ENCODE peak calls at places on chromosomes 3 and 15, in four cellular contexts. U is PC-3, A is uterus, M is brain microvascular endothelial cell. P is an unnamed sample. For H3K27me3 and H3K36me3, the result is how much of the 10 kb centered on the place peaks cover.

GRCh38 chr3:3015472-3016089 is 94.6 kb downstream of the IL5RA start:
- DNase-seq in U (peak), A (no peak), M (no peak), P (peak)

GRCh38 chr3:48709051-48709461 is 8.0 kb downstream of the IP6K2 start:
- DNase-seq in U (peak), A (no peak), M (no peak), P (peak)

GRCh38 chr15:82047493-82048446 is 2.0 kb upstream of the MEX3B start:
- DNase-seq in U (no peak), A (no peak), M (no peak), P (no peak)

GRCh38 chr15:59276225-59277178 is 69.9 kb downstream of the LDHAL6B start:
- DNase-seq in U (peak), A (no peak), M (no peak), P (no peak)

GRCh38 chr3:61200255-61200654 is 51.0 kb downstream of the FHIT start:
- DNase-seq in U (no peak), A (no peak), M (no peak), P (no peak)

GRCh38 chr3:17258823-17259436 is 374.2 kb downstream of the PLCL2 start:
- DNase-seq in U (peak), A (no peak), M (no peak), P (no peak)

GRCh38 chr15:85168642-85169173 is 187.1 kb downstream of the PDE8A start:
- DNase-seq in U (peak), A (no peak), M (peak), P (peak)

GRCh38 chr3:192570757-192571156 is 156.6 kb downstream of the FGF12 start:
- DNase-seq in U (peak), A (no peak), M (no peak), P (no peak)

GRCh38 chr3:159246385-159246784 is 444.5 kb downstream of the MFSD1 start:
- DNase-seq in U (peak), A (no peak), M (no peak), P (no peak)

GRCh38 chr15:57727031-57727430 is 20.5 kb downstream of the POLR2M start:
- DNase-seq in U (no peak), A (no peak), M (no peak), P (peak)

GRCh38 chr15:41607033-41607432 is 48.0 kb downstream of the TYRO3 start:
- DNase-seq in U (peak), A (no peak), M (peak), P (no peak)

GRCh38 chr3:141425523-141426233 is 57.4 kb downstream of the ZBTB38 start:
- DNase-seq in U (no peak), A (no peak), M (no peak), P (no peak)

GRCh38 chr3:15673536-15673935 is 72.0 kb downstream of the BTD start:
- DNase-seq in U (no peak), A (no peak), M (no peak), P (no peak)

GRCh38 chr3:156685198-156685597 is 10.8 kb downstream of the TIPARP start:
- DNase-seq in U (no peak), A (no peak), M (no peak), P (no peak)

GRCh38 chr15:65870889-65871533 is 1.7 kb downstream of the RAB11A start:
- DNase-seq in U (peak), A (no peak), M (peak), P (no peak)

GRCh38 chr3:30538787-30539186 is 67.6 kb upstream of the TGFBR2 start:
- DNase-seq in U (peak), A (no peak), M (peak), P (no peak)

GRCh38 chr3:70400194-70400593 is 87.8 kb upstream of the MDFIC2 start:
- DNase-seq in U (no peak), A (no peak), M (no peak), P (no peak)

GRCh38 chr3:39166134-39166710 is 12.8 kb upstream of the CSRNP1 start:
- DNase-seq in U (peak), A (no peak), M (peak), P (no peak)

GRCh38 chr15:66823601-66824000 is 121.6 kb downstream of the SMAD6 start:
- DNase-seq in U (no peak), A (no peak), M (no peak), P (no peak)

GRCh38 chr3:125481786-125482185 is 38.2 kb downstream of the SNX4 start:
- DNase-seq in U (no peak), A (no peak), M (no peak), P (no peak)

DNA sequence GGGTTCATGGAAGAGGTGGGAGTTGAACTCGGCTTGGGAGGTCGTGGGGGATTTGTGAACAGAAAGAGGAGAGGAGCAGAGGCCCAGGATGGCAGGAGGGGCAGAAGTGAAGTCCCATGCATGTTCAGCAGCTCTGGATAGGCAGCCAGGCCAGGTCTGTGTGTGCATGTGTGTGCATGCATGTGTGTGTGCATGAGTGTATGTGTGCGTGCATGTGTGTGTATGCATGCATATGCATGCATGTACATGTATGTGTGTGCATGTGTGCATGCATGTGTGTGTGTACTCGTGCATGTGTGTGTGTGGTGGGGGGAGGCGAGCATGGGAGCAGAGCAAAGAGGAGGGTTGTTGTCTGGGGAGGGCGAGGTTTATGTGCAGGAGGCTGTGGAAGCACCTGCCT is 178.4 kb downstream of the RPLP1 start:
- DNase-seq in U (no peak), A (no peak), M (no peak), P (no peak)
- H3K27me3 ChIP-seq in U (half or more), A (under half), M (under half), P (under half)

DNA sequence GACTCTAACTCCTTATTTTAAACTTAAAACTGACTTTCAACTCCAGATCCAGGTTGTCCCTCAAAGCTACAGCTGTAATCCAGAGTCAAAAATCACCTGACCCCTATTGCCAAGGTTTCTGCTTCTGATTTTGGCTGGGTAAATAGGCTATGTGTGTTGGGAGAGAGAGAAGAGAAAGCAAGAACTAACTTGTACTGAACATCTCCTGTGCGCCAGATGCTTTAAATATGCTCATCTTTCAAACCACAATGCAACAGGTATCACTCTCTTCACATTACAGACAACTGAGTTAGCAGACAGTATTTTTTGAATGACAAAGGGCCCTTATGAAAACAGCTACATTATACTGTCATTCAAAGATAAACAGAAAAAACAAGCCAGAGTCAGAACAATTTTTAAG is 7.0 kb downstream of the WWTR1 start:
- DNase-seq in U (no peak), A (no peak), M (no peak), P (no peak)
- H3K36me3 ChIP-seq in U (half or more), A (under half), M (half or more), P (under half)

DNA sequence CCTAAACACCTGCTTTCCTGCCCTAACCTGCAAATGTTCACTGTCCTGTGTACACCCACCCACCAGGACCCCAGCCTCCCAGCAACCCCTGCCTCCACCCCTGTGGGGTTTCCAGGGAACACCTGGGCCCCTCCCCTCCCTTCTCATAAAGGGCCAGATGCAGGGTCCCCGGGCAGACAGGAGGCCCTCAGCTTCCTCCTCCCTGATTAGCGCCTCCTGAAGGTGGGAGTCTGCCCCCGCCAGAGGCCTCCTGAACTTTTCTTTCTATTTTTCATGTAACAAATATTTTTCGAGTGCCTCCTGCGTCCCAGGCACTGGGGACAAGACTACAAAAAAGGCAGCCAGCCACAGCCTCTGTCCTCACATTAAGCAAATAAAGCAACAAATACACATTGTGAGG is 135.4 kb upstream of the LINGO1 start:
- DNase-seq in U (no peak), A (no peak), M (no peak), P (no peak)
- H3K27me3 ChIP-seq in U (under half), A (under half), M (under half), P (under half)

DNA sequence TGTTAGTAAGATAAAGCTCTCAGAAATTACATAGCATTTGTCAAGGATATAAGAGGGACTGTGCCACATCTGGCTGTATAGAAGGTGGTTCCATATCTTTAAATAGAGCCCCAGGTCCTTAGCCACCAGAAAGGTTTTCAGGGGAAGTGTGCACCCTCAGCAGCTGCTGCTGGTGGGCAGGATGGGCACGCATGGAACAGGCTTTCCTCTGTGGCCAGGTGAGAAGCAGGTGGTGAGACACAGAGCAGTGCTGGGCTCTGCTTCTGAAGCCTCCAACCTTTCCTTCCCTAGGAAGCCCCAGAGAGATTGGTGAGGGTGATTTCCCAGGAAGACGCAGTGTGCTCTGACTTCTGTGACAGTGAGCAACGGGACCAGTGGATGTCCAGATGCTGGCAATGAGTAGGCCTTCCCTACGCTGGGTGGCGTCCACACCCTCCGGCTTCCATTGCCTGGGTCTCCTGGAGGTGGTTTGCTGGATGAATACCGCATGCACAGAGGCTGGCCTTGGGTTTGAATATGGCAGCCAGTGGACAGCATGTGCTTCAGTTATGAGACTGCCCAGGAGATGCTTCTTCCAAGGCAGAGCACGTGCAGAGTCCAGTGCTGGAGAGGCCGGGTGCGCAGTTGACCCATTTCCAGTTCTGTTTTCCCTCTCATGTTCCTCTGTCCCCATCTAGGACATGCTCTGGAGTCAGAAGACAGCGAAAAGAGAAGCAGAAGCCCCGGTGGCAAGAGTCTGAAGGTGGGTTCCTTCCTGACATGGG is 52.7 kb upstream of the POLG start:
- DNase-seq in U (no peak), A (no peak), M (no peak), P (no peak)
- H3K36me3 ChIP-seq in U (under half), A (under half), M (under half), P (under half)

GRCh38 chr3:101271728-101272127 is 48.6 kb downstream of the IMPG2 start:
- DNase-seq in U (no peak), A (no peak), M (no peak), P (no peak)
- H3K27me3 ChIP-seq in U (under half), A (under half), M (under half), P (under half)

GRCh38 chr3:100737334-100737733 is 28.0 kb downstream of the TFG start:
- DNase-seq in U (peak), A (no peak), M (peak), P (no peak)
- H3K36me3 ChIP-seq in U (half or more), A (under half), M (half or more), P (under half)

DNA sequence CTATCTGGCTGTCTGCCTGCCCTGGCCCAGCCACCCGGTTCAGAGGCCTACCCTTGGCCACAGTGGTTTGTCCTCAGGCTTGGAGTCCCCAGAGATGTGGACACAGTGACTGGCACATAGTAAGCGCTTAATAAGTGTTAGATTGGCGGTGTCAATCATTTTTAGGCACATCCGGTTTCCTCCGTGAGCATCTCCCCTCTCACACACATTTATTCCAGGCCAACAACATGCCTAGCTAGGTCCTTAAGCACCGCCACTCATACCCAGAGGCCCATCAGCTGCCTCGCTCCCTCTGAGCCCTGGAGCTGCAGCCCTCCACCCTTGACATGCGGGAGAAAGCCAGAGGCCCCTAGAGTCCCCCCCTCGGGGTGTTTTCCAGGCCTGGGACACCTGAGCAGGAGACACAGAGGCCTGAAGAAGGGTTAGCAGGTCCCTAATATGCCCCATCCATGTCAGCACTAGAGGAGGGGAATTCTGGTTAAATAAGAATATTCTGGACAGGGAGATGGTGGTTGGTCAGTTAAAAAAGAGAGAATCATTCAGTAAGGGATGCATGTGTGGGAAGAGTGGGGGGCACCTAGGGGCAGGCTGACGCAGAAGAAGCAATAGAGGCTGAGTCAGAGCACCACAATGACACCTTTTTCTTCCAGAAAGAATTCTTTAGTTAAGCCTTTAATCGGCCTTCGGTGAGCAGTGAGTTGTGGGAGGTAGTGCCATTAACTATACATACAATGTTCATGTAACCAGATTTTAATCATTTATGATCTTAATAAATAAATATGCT is 22.3 kb downstream of the NR2F2 start:
- DNase-seq in U (no peak), A (no peak), M (peak), P (no peak)
- H3K27me3 ChIP-seq in U (under half), A (under half), M (under half), P (under half)

DNA sequence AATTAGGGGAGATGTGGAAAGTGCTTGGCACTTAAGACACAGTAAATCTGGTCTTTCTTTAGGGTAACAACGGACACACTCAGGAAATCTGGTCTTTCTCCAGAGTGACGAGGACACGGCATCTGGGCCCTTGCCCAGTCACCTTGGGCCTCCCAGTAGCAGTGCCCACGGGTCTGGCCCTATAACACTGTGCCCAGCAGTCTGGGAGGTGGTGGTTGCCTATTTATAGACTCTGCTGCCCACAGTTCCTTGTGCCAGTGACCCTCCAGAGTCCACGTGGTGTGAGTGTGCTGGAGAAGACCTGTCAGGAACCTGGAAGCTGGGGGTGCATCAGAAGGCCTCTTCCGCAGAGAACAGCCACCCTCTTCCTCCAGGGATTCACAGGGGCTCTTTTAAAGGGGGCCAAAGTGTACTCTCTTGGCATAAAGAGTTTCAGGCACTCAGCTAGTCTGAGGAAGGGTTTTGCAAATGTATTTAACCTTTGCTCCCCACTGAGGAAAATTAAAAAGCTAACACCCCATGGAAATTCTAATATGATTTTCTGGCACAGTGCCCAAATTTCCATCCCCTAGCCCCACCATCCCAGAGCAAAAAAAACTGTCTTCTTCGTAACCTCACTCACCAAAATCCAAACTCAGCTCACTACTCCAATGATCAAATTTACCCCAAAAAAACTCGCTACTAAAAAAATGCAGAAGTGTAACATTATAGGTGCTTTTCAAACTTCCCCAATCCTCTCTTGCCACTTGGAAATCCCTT is 15.4 kb downstream of the WNT5A start:
- DNase-seq in U (no peak), A (no peak), M (no peak), P (no peak)
- H3K36me3 ChIP-seq in U (under half), A (under half), M (under half), P (under half)

GRCh38 chr3:59843816-59844215 is 794.0 kb upstream of the CFAP20DC start:
- DNase-seq in U (no peak), A (no peak), M (no peak), P (no peak)
- H3K27me3 ChIP-seq in U (under half), A (under half), M (under half), P (under half)

GRCh38 chr3:38006445-38006995 is 15.9 kb downstream of the VILL start:
- DNase-seq in U (no peak), A (no peak), M (no peak), P (no peak)

GRCh38 chr3:38008971-38009580 is 18.5 kb downstream of the VILL start:
- DNase-seq in U (no peak), A (no peak), M (no peak), P (no peak)

GRCh38 chr3:38006031-38006430 is 15.4 kb downstream of the VILL start:
- DNase-seq in U (no peak), A (no peak), M (no peak), P (no peak)

GRCh38 chr3:38008191-38008701 is 17.7 kb downstream of the VILL start:
- DNase-seq in U (no peak), A (no peak), M (no peak), P (no peak)

DNA sequence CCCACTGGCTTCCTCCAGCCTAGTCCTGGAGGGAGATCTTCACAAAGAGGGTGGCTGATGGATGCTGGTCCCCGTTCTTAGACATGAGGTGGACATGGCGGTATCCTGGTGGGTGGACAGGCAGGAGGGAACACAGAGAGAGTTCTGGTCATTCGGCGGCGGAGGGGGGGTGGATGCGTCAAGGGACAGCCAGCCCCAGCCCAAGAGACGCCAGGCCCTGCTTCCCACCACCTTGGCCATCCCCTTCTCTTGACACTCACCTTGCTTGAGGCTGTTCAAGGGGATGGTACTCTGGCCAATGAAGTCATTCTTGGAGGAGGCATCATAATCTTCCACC is 17.1 kb downstream of the VILL start:
- DNase-seq in U (no peak), A (no peak), M (no peak), P (no peak)
- H3K36me3 ChIP-seq in U (under half), A (under half), M (under half), P (under half)